ENCODE peak calls at places on chromosomes 16 and 17, in nine cellular contexts. Q is CD8-positive, alpha-beta memory T cell; J is activated T-helper 2 cell treated with anti-CD3 and anti-CD28 coated beads, Interferon-gamma antibody, Interleukin-2, Interleukin-4, amounts not matched to agents 10 μg/mL and 5 μg/mL and 100 μg/mL, durations not matched to agents 14 hours and 24 hours and 36 hours; E is GM04504; H is OCI-LY7; T is activated naive CD4-positive, alpha-beta T cell; B is anterior cingulate cortex; P is skeletal muscle cell; R is stimulated activated CD8-positive, alpha-beta memory T cell treated with anti-CD3 and anti-CD28 coated beads, Interleukin-15, amount 100 ng/mL, for 24 hours. W is an unnamed sample.
A peak's percentile ranks its signal among the peaks of the same experiment; 100 is the strongest.

GRCh38 chr16:9364721-9365693 is 273.6 kb downstream of the HAPSTR1 start:
- DNase-seq in Q (no peak), J (no peak), E (no peak), H (no peak), T (no peak), B (peak; percentile 45), P (no peak), R (no peak), W (no peak)

GRCh38 chr17:1227917-1228751 is 42.1 kb upstream of the BHLHA9 start:
- DNase-seq in Q (no peak), J (no peak), E (no peak), H (peak; percentile 90), T (no peak), B (no peak), P (no peak), R (no peak), W (no peak)

GRCh38 chr17:74833501-74834361 is 26.0 kb downstream of the GRIN2C start:
- DNase-seq in Q (no peak), J (no peak), E (peak; percentile 18), H (peak; percentile 82), T (no peak), B (peak; percentile 35), P (no peak), R (no peak), W (peak; percentile 96)

GRCh38 chr16:72963921-72964320 is 84.0 kb downstream of the ZFHX3 start:
- DNase-seq in Q (no peak), J (no peak), E (no peak), H (no peak), T (no peak), B (no peak), P (no peak), R (no peak), W (no peak)

GRCh38 chr17:35449371-35449931 is 885 bp upstream of the SLFN13 start:
- DNase-seq in Q (no peak), J (no peak), E (no peak), H (no peak), T (no peak), B (no peak), P (no peak), R (no peak), W (no peak)

GRCh38 chr17:42937712-42938596 is 26.3 kb downstream of the AARSD1 start:
- DNase-seq in Q (peak; percentile 15), J (no peak), E (peak; percentile 25), H (peak; percentile 78), T (no peak), B (no peak), P (no peak), R (no peak), W (peak; percentile 44)

GRCh38 chr16:71919033-71919432 is 23.7 kb downstream of the IST1 start:
- DNase-seq in Q (no peak), J (no peak), E (no peak), H (no peak), T (no peak), B (no peak), P (no peak), R (no peak), W (no peak)

GRCh38 chr17:78241277-78242023 is 10.0 kb downstream of the TMEM235 start:
- DNase-seq in Q (no peak), J (no peak), E (no peak), H (peak; percentile 85), T (no peak), B (peak; percentile 60), P (no peak), R (no peak), W (peak; percentile 70)

GRCh38 chr17:29618272-29619065 is 4.2 kb downstream of the CORO6 start:
- DNase-seq in Q (no peak), J (no peak), E (no peak), H (no peak), T (no peak), B (no peak), P (no peak), R (no peak), W (no peak)

GRCh38 chr17:81385320-81386111 is 9.7 kb upstream of the BAHCC1 start:
- DNase-seq in Q (no peak), J (no peak), E (no peak), H (no peak), T (no peak), B (peak; percentile 82), P (peak; percentile 54), R (no peak), W (no peak)

GRCh38 chr17:4679652-4680051 is 24.3 kb downstream of the PELP1 start:
- DNase-seq in Q (no peak), J (no peak), E (no peak), H (no peak), T (no peak), B (no peak), P (peak; percentile 21), R (no peak), W (peak; percentile 51)

GRCh38 chr17:52287611-52288010 is 129.1 kb upstream of the CA10 start:
- DNase-seq in Q (no peak), J (no peak), E (no peak), H (no peak), T (no peak), B (no peak), P (no peak), R (no peak), W (no peak)

GRCh38 chr16:84555418-84556196 is 51.1 kb upstream of the MEAK7 start:
- DNase-seq in Q (no peak), J (no peak), E (no peak), H (peak; percentile 46), T (no peak), B (peak; percentile 77), P (no peak), R (no peak), W (no peak)

GRCh38 chr17:51948128-51948527 is 210.4 kb downstream of the CA10 start:
- DNase-seq in Q (no peak), J (no peak), E (no peak), H (no peak), T (no peak), B (no peak), P (no peak), R (no peak), W (peak; percentile 8)

GRCh38 chr17:80096531-80097306 is 4.7 kb upstream of the GAA start:
- DNase-seq in Q (no peak), J (no peak), E (no peak), H (no peak), T (no peak), B (no peak), P (no peak), R (no peak), W (no peak)

GRCh38 chr16:83272843-83273242 is 534.9 kb upstream of the HSBP1 start:
- DNase-seq in Q (no peak), J (no peak), E (no peak), H (no peak), T (no peak), B (no peak), P (no peak), R (no peak), W (no peak)

GRCh38 chr17:70040336-70040735 is 34.7 kb upstream of the KCNJ16 start:
- DNase-seq in Q (no peak), J (no peak), E (no peak), H (no peak), T (no peak), B (no peak), P (no peak), R (no peak), W (no peak)

GRCh38 chr17:703081-703875 is 11.4 kb downstream of the VPS53 start:
- DNase-seq in Q (no peak), J (no peak), E (no peak), H (no peak), T (no peak), B (no peak), P (no peak), R (no peak), W (no peak)

GRCh38 chr17:78010759-78011158 is 52.3 kb downstream of the TNRC6C start:
- DNase-seq in Q (peak; percentile 28), J (no peak), E (no peak), H (no peak), T (peak; percentile 16), B (no peak), P (no peak), R (no peak), W (no peak)

GRCh38 chr17:74305865-74306654 is 20.0 kb upstream of the KIF19 start:
- DNase-seq in Q (no peak), J (no peak), E (no peak), H (no peak), T (no peak), B (no peak), P (no peak), R (no peak), W (no peak)

GRCh38 chr16:82730901-82731300 is 104.1 kb downstream of the CDH13 start:
- DNase-seq in Q (no peak), J (no peak), E (no peak), H (no peak), T (no peak), B (no peak), P (no peak), R (no peak), W (no peak)

GRCh38 chr16:4924593-4925378 is 12.2 kb downstream of the PPL start:
- DNase-seq in Q (no peak), J (no peak), E (no peak), H (no peak), T (no peak), B (no peak), P (no peak), R (no peak), W (no peak)

GRCh38 chr17:78615631-78616030 is 38.4 kb upstream of the DNAH17 start:
- DNase-seq in Q (no peak), J (no peak), E (no peak), H (no peak), T (no peak), B (no peak), P (no peak), R (no peak), W (no peak)

GRCh38 chr16:86775401-86775985 is 197.1 kb downstream of the FOXL1 start:
- DNase-seq in Q (no peak), J (no peak), E (no peak), H (no peak), T (no peak), B (no peak), P (no peak), R (no peak), W (no peak)

GRCh38 chr17:5587431-5588032 is 3.2 kb upstream of the NLRP1 start:
- DNase-seq in Q (peak; percentile 75), J (peak; percentile 39), E (peak; percentile 44), H (peak; percentile 83), T (no peak), B (peak; percentile 7), P (peak; percentile 20), R (no peak), W (peak; percentile 53)

GRCh38 chr16:48903054-48903453 is 293.1 kb upstream of the N4BP1 start:
- DNase-seq in Q (no peak), J (no peak), E (no peak), H (no peak), T (no peak), B (no peak), P (no peak), R (no peak), W (no peak)

W was measured in H54.